ENCODE peak calls at places on chromosomes 6 and 20, in five cellular contexts. K is dorsolateral prefrontal cortex, H is heart left ventricle, P is AG04450, L is tibial nerve. V is an unnamed sample.

GRCh38 chr6:157831424-157832249 is 8.6 kb downstream of the SNX9 start:
- DNase-seq in K (no peak), H (peak), P (no peak), L (no peak), V (no peak)

GRCh38 chr20:3390759-3391500 is 16.5 kb downstream of the DNAAF9 start:
- DNase-seq in K (no peak), H (peak), P (no peak), L (no peak), V (no peak)

GRCh38 chr6:7239590-7239948 is 73.4 kb downstream of the SSR1 start:
- DNase-seq in K (no peak), H (no peak), P (no peak), L (no peak), V (no peak)

GRCh38 chr20:37519508-37520416 is 1.3 kb upstream of the NNAT start:
- DNase-seq in K (peak), H (no peak), P (no peak), L (no peak), V (no peak)

GRCh38 chr6:130393306-130393705 is 27.5 kb downstream of the TMEM200A start:
- DNase-seq in K (no peak), H (no peak), P (no peak), L (no peak), V (no peak)

GRCh38 chr6:155273438-155273837 is 9.6 kb downstream of the CLDN20 start:
- DNase-seq in K (no peak), H (no peak), P (peak), L (no peak), V (no peak)

GRCh38 chr6:3151705-3152104 is 5.6 kb downstream of the TUBB2A start:
- DNase-seq in K (no peak), H (no peak), P (no peak), L (no peak), V (peak)

GRCh38 chr6:1527098-1527497 is 82.6 kb upstream of the FOXC1 start:
- DNase-seq in K (no peak), H (peak), P (peak), L (peak), V (peak)

GRCh38 chr6:24069546-24069945 is 56.5 kb upstream of the NRSN1 start:
- DNase-seq in K (no peak), H (no peak), P (no peak), L (no peak), V (no peak)

GRCh38 chr20:7029005-7029404 is 261.5 kb downstream of the BMP2 start:
- DNase-seq in K (no peak), H (no peak), P (no peak), L (no peak), V (peak)

GRCh38 chr6:29995346-29995777 is 53.0 kb downstream of the HLA-A start:
- DNase-seq in K (no peak), H (no peak), P (no peak), L (no peak), V (no peak)

GRCh38 chr6:25404693-25405169 is 125.6 kb downstream of the CARMIL1 start:
- DNase-seq in K (no peak), H (no peak), P (no peak), L (no peak), V (no peak)

GRCh38 chr20:11935754-11936551 is 18.3 kb downstream of the BTBD3 start:
- DNase-seq in K (no peak), H (no peak), P (no peak), L (no peak), V (no peak)

GRCh38 chr6:153449279-153449678 is 318.2 kb upstream of the RGS17 start:
- DNase-seq in K (no peak), H (no peak), P (no peak), L (no peak), V (no peak)

GRCh38 chr6:37487891-37488290 is 11.8 kb downstream of the CCDC167 start:
- DNase-seq in K (no peak), H (no peak), P (no peak), L (no peak), V (no peak)

GRCh38 chr6:130843575-130844320 is 16.5 kb downstream of the SMLR1 start:
- DNase-seq in K (no peak), H (no peak), P (no peak), L (no peak), V (no peak)

GRCh38 chr6:117601811-117602150 is 530 bp downstream of the GOPC start:
- DNase-seq in K (no peak), H (no peak), P (no peak), L (no peak), V (no peak)

GRCh38 chr6:127221201-127221600 is 45.5 kb upstream of the RNF146 start:
- DNase-seq in K (no peak), H (peak), P (no peak), L (no peak), V (no peak)

GRCh38 chr6:136609878-136610706 is 59.9 kb upstream of the MAP7 start:
- DNase-seq in K (no peak), H (no peak), P (peak), L (no peak), V (no peak)

GRCh38 chr6:40082278-40083043 is 148.2 kb upstream of the MOCS1 start:
- DNase-seq in K (no peak), H (no peak), P (no peak), L (no peak), V (no peak)

GRCh38 chr20:45011108-45011526 is 44.8 kb downstream of the STK4 start:
- DNase-seq in K (peak), H (peak), P (peak), L (peak), V (peak)

GRCh38 chr20:34980543-34981213 is 25.0 kb downstream of the MYH7B start:
- DNase-seq in K (no peak), H (peak), P (no peak), L (no peak), V (no peak)

GRCh38 chr6:10205892-10206291 is 209.0 kb downstream of the TFAP2A start:
- DNase-seq in K (no peak), H (no peak), P (no peak), L (no peak), V (no peak)

GRCh38 chr6:7143161-7143974 is 35.6 kb downstream of the RREB1 start:
- DNase-seq in K (no peak), H (no peak), P (no peak), L (no peak), V (no peak)

GRCh38 chr6:37130704-37131103 is 39.2 kb upstream of the PIM1 start:
- DNase-seq in K (no peak), H (peak), P (no peak), L (no peak), V (no peak)

GRCh38 chr20:6828794-6829423 is 61.4 kb downstream of the BMP2 start:
- DNase-seq in K (no peak), H (peak), P (peak), L (peak), V (peak)

GRCh38 chr6:74357329-74357728 is 661.3 kb downstream of the CD109 start:
- DNase-seq in K (no peak), H (no peak), P (no peak), L (no peak), V (no peak)

GRCh38 chr6:119110601-119111548 is 32.4 kb upstream of the FAM184A start:
- DNase-seq in K (peak), H (peak), P (no peak), L (no peak), V (no peak)

GRCh38 chr6:33696538-33697518 is 14.7 kb downstream of the UQCC2 start:
- DNase-seq in K (no peak), H (peak), P (peak), L (no peak), V (no peak)

GRCh38 chr20:39103732-39104131 is 141.6 kb downstream of the DHX35 start:
- DNase-seq in K (no peak), H (no peak), P (no peak), L (no peak), V (no peak)

GRCh38 chr6:155787168-155787567 is 331.5 kb upstream of the NOX3 start:
- DNase-seq in K (no peak), H (no peak), P (no peak), L (no peak), V (no peak)

DNA sequence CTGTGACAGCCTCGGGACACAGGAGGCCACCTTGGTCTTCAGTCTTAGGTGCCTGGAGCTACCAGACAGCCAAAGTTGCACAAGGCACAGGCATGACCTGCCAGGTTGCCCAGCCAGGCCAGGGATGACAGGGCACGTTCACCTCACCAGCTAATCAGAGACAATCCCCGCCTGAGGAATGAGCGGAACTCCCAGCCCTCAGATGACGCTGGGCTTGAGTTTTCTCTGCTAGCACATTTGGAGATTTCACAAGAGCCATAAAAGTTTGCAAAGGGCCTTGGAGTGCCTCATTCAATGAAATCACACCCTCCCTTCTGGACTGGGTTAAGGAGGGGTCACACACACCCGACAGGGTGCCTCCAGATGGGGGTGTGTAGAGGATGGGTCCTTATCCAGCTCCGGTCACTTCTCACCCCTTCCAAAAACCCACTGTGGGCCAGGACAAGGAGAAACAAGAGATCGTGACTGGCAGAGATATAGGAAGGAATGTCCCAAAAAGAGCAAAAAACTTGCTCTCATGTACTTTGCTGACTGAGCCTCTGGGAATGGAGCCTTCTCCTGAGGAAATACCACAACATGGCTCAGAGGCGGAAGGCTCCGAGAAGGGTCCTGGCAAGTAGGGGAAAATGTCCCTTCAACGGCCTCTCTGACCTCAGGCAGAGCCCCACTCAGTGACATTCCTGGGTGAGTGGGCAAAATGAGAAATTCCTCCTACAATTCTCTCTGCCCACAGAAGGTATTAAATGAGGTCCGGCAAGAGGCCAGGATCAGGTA is 121.6 kb downstream of the ISM1 start:
- DNase-seq in K (no peak), H (no peak), P (no peak), L (no peak), V (no peak)
- H3K27ac ChIP-seq in K (no peak), H (no peak), P (no peak), L (no peak), V (no peak)

GRCh38 chr20:1758765-1759164 is 101.2 kb upstream of the SIRPG start:
- DNase-seq in K (no peak), H (no peak), P (no peak), L (no peak), V (no peak)
- H3K27ac ChIP-seq in K (no peak), H (no peak), P (no peak), L (no peak), V (no peak)

DNA sequence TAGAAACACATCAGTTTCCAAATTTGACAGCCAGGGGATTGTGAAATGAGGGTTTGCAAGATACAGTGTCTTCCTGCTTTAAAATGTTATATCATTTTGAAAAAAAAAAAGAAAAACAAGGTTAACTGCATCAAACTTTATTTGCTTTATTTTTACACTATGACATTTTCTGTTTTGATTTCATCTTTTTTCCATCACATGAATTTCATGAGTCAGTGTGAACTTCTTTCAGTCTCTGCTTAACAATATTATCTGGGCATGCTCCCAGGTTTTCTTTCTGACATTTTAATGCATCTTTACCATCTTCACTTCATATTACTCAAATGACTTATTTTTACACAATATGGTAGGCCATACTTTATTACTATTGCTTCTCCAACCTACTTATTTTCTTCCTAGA is 1.9 kb downstream of the NCOA7 start:
- DNase-seq in K (no peak), H (no peak), P (no peak), L (no peak), V (no peak)
- H3K27ac ChIP-seq in K (peak), H (no peak), P (no peak), L (peak), V (no peak)

GRCh38 chr6:139597781-139598368 is 223.4 kb upstream of the CITED2 start:
- DNase-seq in K (no peak), H (peak), P (peak), L (peak), V (no peak)

GRCh38 chr6:139593081-139593480 is 218.6 kb upstream of the CITED2 start:
- DNase-seq in K (no peak), H (no peak), P (no peak), L (no peak), V (no peak)

GRCh38 chr6:139597087-139597763 is 222.8 kb upstream of the CITED2 start:
- DNase-seq in K (no peak), H (no peak), P (no peak), L (no peak), V (no peak)

GRCh38 chr6:139594333-139594965 is 220.0 kb upstream of the CITED2 start:
- DNase-seq in K (no peak), H (no peak), P (no peak), L (no peak), V (no peak)

DNA sequence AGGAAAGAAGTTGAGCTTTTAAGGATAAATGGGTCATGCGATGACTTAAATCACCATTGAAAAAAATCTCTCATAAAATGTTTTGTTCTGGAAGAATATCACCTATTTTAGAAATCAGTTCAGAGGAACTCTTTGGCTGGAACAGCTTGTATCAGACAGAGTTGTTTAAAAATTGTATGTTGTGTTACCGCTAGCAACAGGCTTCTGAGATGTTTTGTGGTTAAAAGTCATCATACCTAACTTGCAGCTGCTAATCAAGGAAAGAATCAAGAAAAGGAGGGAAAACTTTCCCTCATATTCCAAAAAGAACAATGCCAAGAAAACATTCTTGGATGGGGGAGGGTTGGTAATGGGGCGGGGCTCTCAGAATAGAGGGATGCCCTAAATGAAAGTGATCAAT is 220.7 kb upstream of the CITED2 start:
- DNase-seq in K (no peak), H (no peak), P (no peak), L (no peak), V (no peak)
- H3K27ac ChIP-seq in K (no peak), H (no peak), P (no peak), L (peak), V (no peak)

GRCh38 chr6:79546186-79546585 is 9.0 kb upstream of the LCA5 start:
- DNase-seq in K (no peak), H (no peak), P (no peak), L (no peak), V (no peak)
- H3K27ac ChIP-seq in K (peak), H (no peak), P (no peak), L (peak), V (peak)

GRCh38 chr6:169833258-169833794 is 81.9 kb downstream of the ERMARD start:
- DNase-seq in K (no peak), H (no peak), P (no peak), L (no peak), V (no peak)
- H3K27ac ChIP-seq in K (no peak), H (no peak), P (no peak), L (no peak), V (no peak)

DNA sequence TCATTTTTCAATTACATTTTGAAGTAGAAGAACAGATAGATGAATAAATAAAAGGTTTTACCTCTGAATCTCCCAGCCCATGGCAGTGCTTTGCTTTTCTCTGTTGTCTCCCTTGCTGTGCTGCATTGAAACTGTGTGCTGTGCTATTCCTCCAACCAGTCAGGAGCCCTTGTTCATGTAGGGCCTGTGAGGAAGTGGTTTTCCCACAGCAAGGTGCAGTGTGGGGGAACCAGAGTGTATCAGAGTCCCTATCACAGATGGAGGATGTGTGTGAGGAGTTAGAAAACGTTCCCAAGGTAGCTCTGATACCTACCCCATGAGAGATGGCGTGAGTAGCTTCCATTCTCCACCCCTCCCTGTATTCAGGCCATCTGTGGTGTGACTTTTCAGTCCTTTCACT is 72.8 kb upstream of the RALGAPA2 start:
- DNase-seq in K (no peak), H (no peak), P (no peak), L (no peak), V (no peak)
- H3K27ac ChIP-seq in K (no peak), H (no peak), P (no peak), L (no peak), V (no peak)

GRCh38 chr6:116461075-116461474 is at the start of gene CALHM6:
- DNase-seq in K (no peak), H (no peak), P (no peak), L (no peak), V (no peak)
- H3K27ac ChIP-seq in K (no peak), H (no peak), P (no peak), L (no peak), V (no peak)

V was measured in caudate nucleus.